ENCODE peak calls at places on chromosomes 12 and 14, in five cellular contexts. One of them, this sample, is unnamed. For H3K4me1, the result is how much of the 10 kb centered on the place peaks cover.

GRCh38 chr12:89416049-89416792 is 63.9 kb upstream of the DUSP6 start:
- DNase-seq in tibial nerve: no peak
- DNase-seq in sigmoid colon: no peak
- DNase-seq in ovary: no peak
- DNase-seq in HepG2: no peak
- DNase-seq in this sample: no peak

GRCh38 chr14:60723218-60724079 is 702 bp downstream of the SIX4 start:
- DNase-seq in tibial nerve: no peak
- DNase-seq in sigmoid colon: peak
- DNase-seq in ovary: peak
- DNase-seq in HepG2: no peak
- DNase-seq in this sample: peak

GRCh38 chr12:29545102-29545467 is 47.6 kb upstream of the OVCH1 start:
- DNase-seq in tibial nerve: no peak
- DNase-seq in HepG2: no peak
- DNase-seq in sigmoid colon: no peak
- DNase-seq in ovary: no peak
- DNase-seq in this sample: no peak

GRCh38 chr12:29552324-29552927 is 54.9 kb upstream of the OVCH1 start:
- DNase-seq in HepG2: peak
- DNase-seq in tibial nerve: peak
- DNase-seq in sigmoid colon: peak
- DNase-seq in ovary: peak
- DNase-seq in this sample: peak

GRCh38 chr12:5506821-5507231 is 74.9 kb downstream of the NTF3 start:
- DNase-seq in HepG2: no peak
- DNase-seq in tibial nerve: no peak
- DNase-seq in ovary: peak
- DNase-seq in sigmoid colon: no peak
- DNase-seq in this sample: no peak

GRCh38 chr14:94180655-94181271 is 6.6 kb downstream of the PPP4R4 start:
- DNase-seq in tibial nerve: no peak
- DNase-seq in sigmoid colon: no peak
- DNase-seq in HepG2: peak
- DNase-seq in ovary: no peak
- DNase-seq in this sample: no peak

GRCh38 chr12:109757671-109758265 is 44.1 kb downstream of the FAM222A start:
- DNase-seq in ovary: peak
- DNase-seq in sigmoid colon: peak
- DNase-seq in HepG2: no peak
- DNase-seq in tibial nerve: no peak
- DNase-seq in this sample: no peak

GRCh38 chr14:104593710-104594121 is 10.9 kb downstream of the TMEM179 start:
- DNase-seq in HepG2: no peak
- DNase-seq in sigmoid colon: no peak
- DNase-seq in tibial nerve: no peak
- DNase-seq in ovary: no peak
- DNase-seq in this sample: no peak

GRCh38 chr14:20631821-20632389 is 9.6 kb downstream of the OR6S1 start:
- DNase-seq in tibial nerve: peak
- DNase-seq in ovary: peak
- DNase-seq in sigmoid colon: peak
- DNase-seq in HepG2: peak
- DNase-seq in this sample: peak

GRCh38 chr12:269216-269615 is 6.6 kb upstream of the SLC6A13 start:
- DNase-seq in HepG2: no peak
- DNase-seq in sigmoid colon: no peak
- DNase-seq in tibial nerve: peak
- DNase-seq in ovary: no peak
- DNase-seq in this sample: no peak

GRCh38 chr12:78870539-78870938 is 6.0 kb downstream of the SYT1 start:
- DNase-seq in tibial nerve: no peak
- DNase-seq in ovary: no peak
- DNase-seq in sigmoid colon: no peak
- DNase-seq in HepG2: no peak
- DNase-seq in this sample: no peak

GRCh38 chr12:70919597-70920035 is 922 bp downstream of the PTPRR start:
- DNase-seq in ovary: no peak
- DNase-seq in sigmoid colon: no peak
- DNase-seq in HepG2: no peak
- DNase-seq in tibial nerve: no peak
- DNase-seq in this sample: no peak

GRCh38 chr14:74495356-74495755 is 1.8 kb downstream of the ISCA2 start:
- DNase-seq in ovary: no peak
- DNase-seq in sigmoid colon: no peak
- DNase-seq in tibial nerve: no peak
- DNase-seq in HepG2: no peak
- DNase-seq in this sample: no peak

GRCh38 chr14:74491952-74492351 is 1.2 kb downstream of the NPC2 start:
- DNase-seq in sigmoid colon: no peak
- DNase-seq in tibial nerve: no peak
- DNase-seq in HepG2: peak
- DNase-seq in ovary: no peak
- DNase-seq in this sample: no peak

GRCh38 chr14:74492413-74493342 is at the start of gene NPC2:
- DNase-seq in tibial nerve: no peak
- DNase-seq in ovary: no peak
- DNase-seq in sigmoid colon: no peak
- DNase-seq in HepG2: no peak
- DNase-seq in this sample: no peak

GRCh38 chr14:74488788-74489397 is 4.2 kb downstream of the NPC2 start:
- DNase-seq in ovary: no peak
- DNase-seq in sigmoid colon: no peak
- DNase-seq in tibial nerve: no peak
- DNase-seq in HepG2: no peak
- DNase-seq in this sample: no peak

GRCh38 chr14:74493343-74494261 is at the start of gene ISCA2:
- DNase-seq in HepG2: peak
- DNase-seq in sigmoid colon: peak
- DNase-seq in ovary: peak
- DNase-seq in tibial nerve: peak
- DNase-seq in this sample: peak
- TF ChIP-seq POLR2A in HepG2: peak
- TF ChIP-seq POLR2A in sigmoid colon: peak
- TF ChIP-seq POLR2A in ovary: peak
- TF ChIP-seq POLR2A in tibial nerve: peak
- TF ChIP-seq POLR2A in this sample: no peak

GRCh38 chr12:133120385-133121191 is 9.5 kb downstream of the ZNF891 start:
- DNase-seq in HepG2: no peak
- DNase-seq in sigmoid colon: no peak
- DNase-seq in ovary: no peak
- DNase-seq in tibial nerve: no peak
- DNase-seq in this sample: no peak
- H3K4me1 ChIP-seq in HepG2: under half
- H3K4me1 ChIP-seq in sigmoid colon: under half
- H3K4me1 ChIP-seq in ovary: under half
- H3K4me1 ChIP-seq in tibial nerve: under half
- H3K4me1 ChIP-seq in this sample: under half

DNA sequence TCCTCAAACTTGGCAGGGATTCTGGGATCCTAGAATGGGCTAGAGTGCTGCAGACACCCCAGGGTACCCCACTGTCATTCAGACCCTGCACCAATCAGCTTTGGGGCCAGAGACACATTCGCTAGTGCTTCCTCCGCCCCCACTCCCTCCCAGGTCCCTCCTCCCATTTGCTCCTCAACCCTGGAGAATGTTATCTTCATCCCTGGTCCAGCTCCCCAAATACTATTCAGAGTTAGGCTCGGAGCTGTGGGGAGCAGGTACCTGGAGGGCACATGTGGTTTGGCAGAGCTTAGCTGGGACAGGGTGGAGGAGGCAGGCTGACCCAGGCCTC is 19.4 kb downstream of the VSX2 start:
- DNase-seq in tibial nerve: no peak
- DNase-seq in sigmoid colon: no peak
- DNase-seq in ovary: no peak
- DNase-seq in HepG2: no peak
- DNase-seq in this sample: no peak
- H3K4me3 ChIP-seq in tibial nerve: peak
- H3K4me3 ChIP-seq in sigmoid colon: peak
- H3K4me3 ChIP-seq in ovary: no peak
- H3K4me3 ChIP-seq in HepG2: peak
- H3K4me3 ChIP-seq in this sample: peak

DNA sequence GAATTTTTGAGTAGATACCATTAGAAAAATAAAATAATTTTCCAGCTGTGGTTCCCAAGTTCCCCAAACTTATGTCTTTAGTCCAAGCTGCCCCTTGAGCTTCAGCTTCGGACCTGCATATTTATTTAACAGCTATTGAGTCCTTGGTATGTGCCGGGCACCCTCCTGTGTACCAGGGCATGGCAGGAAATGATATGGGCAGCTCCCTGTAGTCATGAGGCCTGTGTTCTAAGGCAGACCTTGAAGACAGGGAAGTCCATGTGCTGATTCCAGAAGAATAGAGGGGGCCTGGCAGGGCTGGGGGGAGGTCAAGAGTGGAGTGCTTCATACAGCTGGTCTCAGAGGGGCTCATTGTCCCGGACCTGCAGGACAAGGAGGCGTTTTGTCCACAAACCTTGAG is 29.2 kb downstream of the TRAF3 start:
- DNase-seq in sigmoid colon: no peak
- DNase-seq in HepG2: no peak
- DNase-seq in ovary: no peak
- DNase-seq in tibial nerve: no peak
- DNase-seq in this sample: no peak
- TF ChIP-seq POLR2A in sigmoid colon: no peak
- TF ChIP-seq POLR2A in HepG2: no peak
- TF ChIP-seq POLR2A in ovary: no peak
- TF ChIP-seq POLR2A in tibial nerve: no peak
- TF ChIP-seq POLR2A in this sample: no peak

GRCh38 chr12:55725556-55725955 is 3.3 kb downstream of the CD63 start:
- DNase-seq in tibial nerve: no peak
- DNase-seq in ovary: no peak
- DNase-seq in sigmoid colon: peak
- DNase-seq in HepG2: no peak
- DNase-seq in this sample: no peak
- H3K4me1 ChIP-seq in tibial nerve: under half
- H3K4me1 ChIP-seq in ovary: under half
- H3K4me1 ChIP-seq in sigmoid colon: half or more
- H3K4me1 ChIP-seq in HepG2: half or more
- H3K4me1 ChIP-seq in this sample: half or more

DNA sequence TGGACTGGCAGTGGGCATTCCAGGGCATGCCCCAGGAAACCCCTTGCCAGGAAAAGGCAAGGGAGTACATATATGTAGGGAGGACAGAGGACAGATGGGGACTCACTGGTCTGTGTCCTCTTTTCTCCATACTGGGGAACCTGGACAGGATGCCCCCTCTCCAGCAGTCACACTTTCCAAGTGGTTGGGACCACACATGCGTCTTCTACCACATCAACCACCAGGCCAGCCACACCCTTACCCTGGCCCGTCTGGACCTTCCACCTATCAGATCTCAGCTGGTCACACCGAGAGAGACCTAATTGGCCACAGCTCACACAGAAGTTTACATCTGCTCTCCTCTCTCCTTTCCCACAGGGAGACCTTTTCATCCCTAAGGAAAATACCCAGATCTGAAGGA is 8.3 kb downstream of the ANKRD33 start:
- DNase-seq in tibial nerve: no peak
- DNase-seq in sigmoid colon: peak
- DNase-seq in HepG2: no peak
- DNase-seq in ovary: no peak
- DNase-seq in this sample: no peak
- H3K4me3 ChIP-seq in tibial nerve: no peak
- H3K4me3 ChIP-seq in sigmoid colon: no peak
- H3K4me3 ChIP-seq in HepG2: no peak
- H3K4me3 ChIP-seq in ovary: no peak
- H3K4me3 ChIP-seq in this sample: no peak

DNA sequence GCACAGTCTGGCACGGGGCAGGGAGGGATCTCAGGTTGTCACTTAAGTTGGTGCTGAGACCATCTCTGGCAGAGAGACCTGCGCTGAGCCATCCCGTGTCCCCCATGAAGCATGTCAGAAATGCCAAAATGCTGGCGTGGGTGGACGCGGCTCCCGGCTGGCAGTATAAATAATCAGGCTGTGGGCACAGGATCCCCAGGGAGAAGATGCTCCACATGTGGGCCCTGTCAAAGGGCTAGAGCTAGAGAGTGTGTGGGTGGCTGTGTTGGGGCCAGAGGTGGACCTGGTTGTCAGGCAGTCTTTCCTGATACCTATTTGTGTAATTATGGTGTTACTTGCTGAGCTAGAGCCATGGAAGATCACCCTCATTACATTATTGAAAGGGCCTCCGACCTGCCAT is 189.5 kb downstream of the TSPAN9 start:
- DNase-seq in tibial nerve: no peak
- DNase-seq in ovary: no peak
- DNase-seq in HepG2: no peak
- DNase-seq in sigmoid colon: no peak
- DNase-seq in this sample: no peak
- TF ChIP-seq POLR2A in tibial nerve: no peak
- TF ChIP-seq POLR2A in ovary: no peak
- TF ChIP-seq POLR2A in HepG2: no peak
- TF ChIP-seq POLR2A in sigmoid colon: no peak
- TF ChIP-seq POLR2A in this sample: no peak

This sample was measured in spleen.